ENCODE peak calls at places on chromosomes 5 and 9, in five cellular contexts. One of them, this sample, is unnamed.

GRCh38 chr9:136437430-136437829 is 2.2 kb downstream of the INPP5E start:
- DNase-seq in DND-41: no peak
- DNase-seq in neural progenitor cell: no peak
- DNase-seq in PC-9: peak; percentile 20
- DNase-seq in fibroblast of lung: peak; percentile 40
- DNase-seq in this sample: peak; percentile 54

GRCh38 chr5:88172847-88173758 is 95.5 kb downstream of the TMEM161B start:
- DNase-seq in DND-41: no peak
- DNase-seq in neural progenitor cell: peak; percentile 62
- DNase-seq in PC-9: no peak
- DNase-seq in fibroblast of lung: peak; percentile 7
- DNase-seq in this sample: no peak

GRCh38 chr5:143401846-143402463 is 1.5 kb downstream of the NR3C1 start:
- DNase-seq in DND-41: peak; percentile 61
- DNase-seq in neural progenitor cell: no peak
- DNase-seq in PC-9: peak; percentile 4
- DNase-seq in fibroblast of lung: no peak
- DNase-seq in this sample: peak; percentile 63

GRCh38 chr9:20315672-20316071 is 306.6 kb downstream of the MLLT3 start:
- DNase-seq in DND-41: no peak
- DNase-seq in neural progenitor cell: no peak
- DNase-seq in PC-9: no peak
- DNase-seq in fibroblast of lung: peak; percentile 91
- DNase-seq in this sample: peak; percentile 77

GRCh38 chr9:126588491-126589168 is 25.1 kb upstream of the LMX1B start:
- DNase-seq in DND-41: no peak
- DNase-seq in neural progenitor cell: no peak
- DNase-seq in PC-9: no peak
- DNase-seq in fibroblast of lung: no peak
- DNase-seq in this sample: no peak

GRCh38 chr9:93890436-93890935 is 64.7 kb downstream of the BARX1 start:
- DNase-seq in DND-41: no peak
- DNase-seq in neural progenitor cell: no peak
- DNase-seq in PC-9: no peak
- DNase-seq in fibroblast of lung: no peak
- DNase-seq in this sample: no peak

GRCh38 chr5:10351199-10351881 is 2.2 kb upstream of the MARCHF6 start:
- DNase-seq in DND-41: no peak
- DNase-seq in neural progenitor cell: no peak
- DNase-seq in PC-9: peak; percentile 45
- DNase-seq in fibroblast of lung: peak; percentile 90
- DNase-seq in this sample: peak; percentile 89

GRCh38 chr5:154308457-154309360 is 118.2 kb downstream of the GALNT10 start:
- DNase-seq in DND-41: no peak
- DNase-seq in neural progenitor cell: no peak
- DNase-seq in PC-9: no peak
- DNase-seq in fibroblast of lung: peak; percentile 92
- DNase-seq in this sample: peak; percentile 34

GRCh38 chr5:26192496-26192895 is 845.9 kb downstream of the CDH9 start:
- DNase-seq in DND-41: no peak
- DNase-seq in neural progenitor cell: no peak
- DNase-seq in PC-9: no peak
- DNase-seq in fibroblast of lung: no peak
- DNase-seq in this sample: no peak

GRCh38 chr5:127924606-127925005 is 159.0 kb upstream of the SLC12A2 start:
- DNase-seq in DND-41: no peak
- DNase-seq in neural progenitor cell: no peak
- DNase-seq in PC-9: no peak
- DNase-seq in fibroblast of lung: no peak
- DNase-seq in this sample: no peak

GRCh38 chr5:135462304-135462703 is 10.2 kb upstream of the TIFAB start:
- DNase-seq in DND-41: peak; percentile 85
- DNase-seq in neural progenitor cell: peak; percentile 94
- DNase-seq in PC-9: peak; percentile 52
- DNase-seq in fibroblast of lung: peak; percentile 33
- DNase-seq in this sample: peak; percentile 41

GRCh38 chr5:7801898-7802614 is 48.9 kb downstream of the CFAP90 start:
- DNase-seq in DND-41: no peak
- DNase-seq in neural progenitor cell: no peak
- DNase-seq in PC-9: no peak
- DNase-seq in fibroblast of lung: no peak
- DNase-seq in this sample: no peak

GRCh38 chr9:15306068-15306756 is 804 bp downstream of the TTC39B start:
- DNase-seq in DND-41: no peak
- DNase-seq in neural progenitor cell: peak; percentile 51
- DNase-seq in PC-9: peak; percentile 64
- DNase-seq in fibroblast of lung: peak; percentile 53
- DNase-seq in this sample: peak; percentile 89

GRCh38 chr9:97846347-97846746 is 6.7 kb upstream of the FOXE1 start:
- DNase-seq in DND-41: no peak
- DNase-seq in neural progenitor cell: no peak
- DNase-seq in PC-9: no peak
- DNase-seq in fibroblast of lung: no peak
- DNase-seq in this sample: no peak

GRCh38 chr9:97847474-97848236 is 5.4 kb upstream of the FOXE1 start:
- DNase-seq in DND-41: no peak
- DNase-seq in neural progenitor cell: no peak
- DNase-seq in PC-9: no peak
- DNase-seq in fibroblast of lung: no peak
- DNase-seq in this sample: no peak

GRCh38 chr9:97849980-97850379 is 3.0 kb upstream of the FOXE1 start:
- DNase-seq in DND-41: no peak
- DNase-seq in neural progenitor cell: no peak
- DNase-seq in PC-9: no peak
- DNase-seq in fibroblast of lung: no peak
- DNase-seq in this sample: no peak

GRCh38 chr9:97848582-97849237 is 4.3 kb upstream of the FOXE1 start:
- DNase-seq in DND-41: no peak
- DNase-seq in neural progenitor cell: peak; percentile 59
- DNase-seq in PC-9: no peak
- DNase-seq in fibroblast of lung: no peak
- DNase-seq in this sample: no peak

DNA sequence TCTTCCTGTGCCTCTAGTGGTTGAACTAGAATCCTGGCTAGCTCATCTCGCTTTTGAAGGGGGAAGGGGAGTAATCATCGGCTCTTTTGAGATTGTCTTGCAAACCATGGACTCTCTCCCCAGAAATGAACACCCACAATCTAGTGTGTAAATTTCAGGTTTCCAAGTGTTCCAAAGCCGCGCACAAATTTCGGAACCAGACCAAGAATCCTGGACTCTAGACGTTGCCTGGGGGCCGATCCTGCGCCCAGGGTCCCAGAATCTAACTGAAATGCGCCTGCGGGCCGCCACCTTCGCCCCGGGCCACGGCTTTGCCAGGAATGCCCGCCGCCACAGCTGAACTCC is 4.8 kb upstream of the FOXE1 start:
- DNase-seq in DND-41: no peak
- DNase-seq in neural progenitor cell: peak; percentile 63
- DNase-seq in PC-9: no peak
- DNase-seq in fibroblast of lung: no peak
- DNase-seq in this sample: no peak
- TF ChIP-seq EZH2 in DND-41: no peak
- TF ChIP-seq EZH2 in neural progenitor cell: peak; percentile 98
- TF ChIP-seq EZH2 in PC-9: no peak
- TF ChIP-seq EZH2 in fibroblast of lung: no peak
- TF ChIP-seq EZH2 in this sample: no peak

DNA sequence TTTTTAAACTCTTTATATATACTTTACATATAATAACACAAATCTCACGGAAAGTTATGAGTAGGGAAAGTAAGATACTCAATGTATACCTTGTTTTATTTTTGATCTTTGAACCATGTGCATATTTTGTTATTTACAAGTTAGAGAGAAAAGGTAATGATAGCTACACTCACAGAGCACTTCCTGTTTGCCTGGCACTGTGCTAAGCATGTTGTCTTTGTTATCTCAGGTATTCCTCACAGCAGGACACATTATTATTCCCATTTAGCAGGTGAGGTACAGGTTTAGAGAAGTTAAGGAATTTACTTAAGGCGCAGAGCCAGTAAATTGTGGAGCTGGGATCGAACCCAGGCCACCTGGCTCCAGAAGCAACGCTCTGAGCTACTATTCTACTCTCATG is 3.0 kb downstream of the C9 start:
- DNase-seq in DND-41: no peak
- DNase-seq in neural progenitor cell: no peak
- DNase-seq in PC-9: no peak
- DNase-seq in fibroblast of lung: no peak
- DNase-seq in this sample: no peak
- H2AFZ ChIP-seq in DND-41: no peak overlapping the region
- H2AFZ ChIP-seq in neural progenitor cell: no peak overlapping the region
- H2AFZ ChIP-seq in PC-9: no peak overlapping the region
- H2AFZ ChIP-seq in fibroblast of lung: no peak overlapping the region
- H2AFZ ChIP-seq in this sample: peak overlapping the region; percentile 70

GRCh38 chr5:157719231-157719630 is 12.0 kb upstream of the THG1L start:
- DNase-seq in DND-41: no peak
- DNase-seq in neural progenitor cell: no peak
- DNase-seq in PC-9: no peak
- DNase-seq in fibroblast of lung: no peak
- DNase-seq in this sample: no peak
- TF ChIP-seq CTCF in DND-41: no peak
- TF ChIP-seq CTCF in neural progenitor cell: no peak
- TF ChIP-seq CTCF in PC-9: no peak
- TF ChIP-seq CTCF in fibroblast of lung: no peak
- TF ChIP-seq CTCF in this sample: no peak

DNA sequence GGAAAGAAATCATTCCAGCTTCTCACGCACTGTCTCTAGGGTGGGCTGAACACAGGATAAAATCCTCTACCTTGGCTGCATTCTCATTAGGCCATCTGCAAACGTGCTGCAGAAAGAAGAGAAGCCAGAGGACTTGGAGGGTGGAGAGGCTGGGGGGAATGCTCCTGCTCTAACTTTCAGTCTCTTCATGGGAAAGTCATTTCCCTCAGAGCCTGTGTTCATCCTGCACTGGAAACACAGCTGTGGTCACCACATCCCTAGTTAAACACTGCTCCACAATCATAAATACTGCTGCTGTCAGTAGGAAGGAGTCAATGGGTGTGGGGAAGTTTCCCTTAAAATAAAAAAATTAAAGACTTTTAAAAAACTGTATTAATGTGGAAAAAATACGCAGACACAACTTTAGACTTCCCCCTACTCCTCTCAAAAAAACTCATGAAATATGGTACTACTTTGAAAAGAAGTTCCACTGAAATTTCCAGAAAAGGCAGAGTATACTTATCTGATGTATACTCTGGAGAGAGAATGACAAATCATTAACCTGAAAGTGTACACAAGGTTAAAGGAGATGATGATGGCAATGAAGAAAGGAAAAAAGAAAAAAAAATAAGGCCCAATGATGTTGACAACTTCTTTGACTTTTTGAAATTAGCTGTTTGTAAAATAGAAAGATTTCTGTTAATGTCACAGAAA is 46.8 kb downstream of the LHFPL2 start:
- DNase-seq in DND-41: no peak
- DNase-seq in neural progenitor cell: no peak
- DNase-seq in PC-9: no peak
- DNase-seq in fibroblast of lung: peak; percentile 74
- DNase-seq in this sample: no peak
- TF ChIP-seq EZH2 in DND-41: no peak
- TF ChIP-seq EZH2 in neural progenitor cell: no peak
- TF ChIP-seq EZH2 in PC-9: no peak
- TF ChIP-seq EZH2 in fibroblast of lung: no peak
- TF ChIP-seq EZH2 in this sample: no peak

DNA sequence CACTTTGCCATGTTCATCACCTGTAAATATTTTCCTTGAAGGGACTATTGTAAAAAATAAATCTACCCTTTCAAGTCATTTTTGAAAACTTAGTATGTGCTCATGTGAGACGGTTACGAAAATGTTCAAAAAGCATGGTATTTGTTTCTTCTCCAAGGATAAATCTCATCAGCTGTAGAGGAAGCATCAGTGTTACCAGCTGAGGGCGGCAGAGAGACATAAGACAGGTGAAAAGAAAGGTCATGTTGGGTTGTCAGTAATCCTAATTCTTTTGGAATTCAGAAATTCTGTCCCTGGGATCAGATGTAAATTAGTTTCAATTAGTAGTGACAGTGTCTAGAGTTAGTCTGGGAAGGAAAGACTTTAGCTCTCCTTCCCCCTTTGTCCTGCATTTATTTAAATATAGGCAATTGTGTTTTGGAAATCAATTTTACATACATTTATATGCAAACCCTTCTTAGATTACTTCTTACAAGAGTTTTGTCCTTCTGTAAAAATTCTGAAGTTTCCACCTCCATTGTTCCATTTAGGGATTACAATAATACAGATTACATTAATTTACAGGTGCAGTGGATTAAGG is 791.9 kb upstream of the CDH6 start:
- DNase-seq in DND-41: no peak
- DNase-seq in neural progenitor cell: peak; percentile 73
- DNase-seq in PC-9: peak; percentile 34
- DNase-seq in fibroblast of lung: peak; percentile 39
- DNase-seq in this sample: peak; percentile 4
- H2AFZ ChIP-seq in DND-41: no peak overlapping the region
- H2AFZ ChIP-seq in neural progenitor cell: no peak overlapping the region
- H2AFZ ChIP-seq in PC-9: no peak overlapping the region
- H2AFZ ChIP-seq in fibroblast of lung: no peak overlapping the region
- H2AFZ ChIP-seq in this sample: no peak overlapping the region